ENCODE peak calls at places on chromosome 7, in five cellular contexts. P is heart left ventricle, F is glutamatergic neuron, O is brain microvascular endothelial cell, M is AG04449. Z is an unnamed sample.

GRCh38 chr7:48899932-48900331 is 24.4 kb upstream of the CDC14C start:
- DNase-seq in P (no peak), F (no peak), O (no peak), M (no peak), Z (no peak)

GRCh38 chr7:2511769-2512168 is 7.8 kb upstream of the LFNG start:
- DNase-seq in P (no peak), F (no peak), O (no peak), M (no peak), Z (no peak)

GRCh38 chr7:154425326-154425725 is 373.1 kb downstream of the DPP6 start:
- DNase-seq in P (no peak), F (no peak), O (no peak), M (no peak), Z (no peak)

GRCh38 chr7:96090756-96091155 is 231.1 kb downstream of the SLC25A13 start:
- DNase-seq in P (no peak), F (no peak), O (no peak), M (no peak), Z (no peak)

GRCh38 chr7:12158334-12159060 is 52.6 kb upstream of the TMEM106B start:
- DNase-seq in P (no peak), F (no peak), O (peak), M (no peak), Z (no peak)

GRCh38 chr7:124671976-124672375 is 93.6 kb downstream of the GPR37 start:
- DNase-seq in P (no peak), F (no peak), O (no peak), M (no peak), Z (no peak)

GRCh38 chr7:80876894-80877414 is 41.9 kb downstream of the SEMA3C start:
- DNase-seq in P (no peak), F (peak), O (no peak), M (no peak), Z (no peak)

GRCh38 chr7:50358808-50359207 is 54.3 kb downstream of the IKZF1 start:
- DNase-seq in P (no peak), F (no peak), O (no peak), M (no peak), Z (no peak)

GRCh38 chr7:37311282-37311868 is 137.3 kb downstream of the ELMO1 start:
- DNase-seq in P (no peak), F (peak), O (no peak), M (no peak), Z (no peak)

GRCh38 chr7:31796375-31796774 is 109.4 kb downstream of the PPP1R17 start:
- DNase-seq in P (no peak), F (no peak), O (no peak), M (no peak), Z (no peak)

GRCh38 chr7:82343716-82344115 is 99.9 kb downstream of the CACNA2D1 start:
- DNase-seq in P (no peak), F (no peak), O (no peak), M (no peak), Z (no peak)

GRCh38 chr7:132869166-132869861 is 212.6 kb downstream of the CHCHD3 start:
- DNase-seq in P (no peak), F (no peak), O (no peak), M (no peak), Z (no peak)

GRCh38 chr7:92740713-92741126 is 95.7 kb downstream of the CDK6 start:
- DNase-seq in P (no peak), F (no peak), O (peak), M (peak), Z (peak)

GRCh38 chr7:81457858-81458522 is 311.9 kb downstream of the HGF start:
- DNase-seq in P (no peak), F (no peak), O (no peak), M (no peak), Z (no peak)

GRCh38 chr7:52708846-52709245 is 326.6 kb upstream of the POM121L12 start:
- DNase-seq in P (no peak), F (no peak), O (no peak), M (no peak), Z (no peak)

GRCh38 chr7:78125884-78126283 is 327.3 kb downstream of the PHTF2 start:
- DNase-seq in P (no peak), F (no peak), O (no peak), M (no peak), Z (no peak)

GRCh38 chr7:124086843-124087242 is 54.0 kb upstream of the TMEM229A start:
- DNase-seq in P (no peak), F (no peak), O (no peak), M (no peak), Z (no peak)

GRCh38 chr7:100222445-100223132 is 2.8 kb downstream of the PVRIG start:
- DNase-seq in P (no peak), F (no peak), O (no peak), M (no peak), Z (no peak)

GRCh38 chr7:34275629-34276028 is 370.3 kb downstream of the BMPER start:
- DNase-seq in P (no peak), F (no peak), O (no peak), M (no peak), Z (no peak)

GRCh38 chr7:34282271-34282670 is 375.7 kb upstream of the NPSR1 start:
- DNase-seq in P (no peak), F (no peak), O (no peak), M (no peak), Z (no peak)

GRCh38 chr7:34277801-34278195 is 372.5 kb downstream of the BMPER start:
- DNase-seq in P (no peak), F (no peak), O (no peak), M (no peak), Z (no peak)

GRCh38 chr7:34277016-34277800 is 371.9 kb downstream of the BMPER start:
- DNase-seq in P (no peak), F (no peak), O (peak), M (no peak), Z (no peak)

GRCh38 chr7:34281260-34281659 is 375.9 kb downstream of the BMPER start:
- DNase-seq in P (no peak), F (no peak), O (no peak), M (no peak), Z (peak)
- TF ChIP-seq CTCF in P (no peak), F (no peak), O (peak), M (peak), Z (peak)

GRCh38 chr7:156816943-156817572 is 75.9 kb downstream of the LMBR1 start:
- DNase-seq in P (no peak), F (no peak), O (no peak), M (no peak), Z (no peak)
- TF ChIP-seq CTCF in P (peak), F (peak), O (peak), M (no peak), Z (no peak)

GRCh38 chr7:131338173-131338572 is 10.5 kb downstream of the MKLN1 start:
- DNase-seq in P (no peak), F (no peak), O (no peak), M (no peak), Z (no peak)
- TF ChIP-seq CTCF in P (no peak), F (no peak), O (no peak), M (no peak), Z (no peak)

GRCh38 chr7:106317971-106318370 is 33.2 kb upstream of the NAMPT start:
- DNase-seq in P (no peak), F (no peak), O (no peak), M (no peak), Z (no peak)

GRCh38 chr7:106313966-106314365 is 29.2 kb upstream of the NAMPT start:
- DNase-seq in P (no peak), F (no peak), O (no peak), M (no peak), Z (no peak)

GRCh38 chr7:106314875-106315274 is 30.1 kb upstream of the NAMPT start:
- DNase-seq in P (no peak), F (no peak), O (no peak), M (no peak), Z (no peak)

GRCh38 chr7:106313456-106313891 is 28.7 kb upstream of the NAMPT start:
- DNase-seq in P (no peak), F (no peak), O (peak), M (peak), Z (peak)

DNA sequence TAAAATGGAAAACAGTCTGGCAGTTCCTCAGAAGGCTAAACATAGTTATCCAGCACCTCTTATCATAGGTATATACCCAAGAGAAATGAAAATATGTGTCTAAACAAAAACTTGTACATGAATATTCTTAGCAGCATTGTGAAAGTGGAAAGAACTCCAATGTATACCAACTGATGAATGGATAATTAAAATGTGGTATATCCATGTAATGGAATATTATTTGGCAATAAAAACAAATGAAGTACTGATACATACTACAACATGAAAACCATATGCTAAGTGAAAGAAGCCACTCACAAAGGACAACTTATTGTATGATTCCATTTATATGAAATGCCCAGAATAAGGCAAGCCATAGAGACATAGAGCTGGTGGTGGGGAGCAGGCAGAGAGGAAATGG is 32.2 kb upstream of the NAMPT start:
- DNase-seq in P (no peak), F (no peak), O (no peak), M (no peak), Z (no peak)
- TF ChIP-seq CTCF in P (no peak), F (no peak), O (no peak), M (no peak), Z (no peak)

GRCh38 chr7:113015038-113015645 is 71.5 kb downstream of the GPR85 start:
- DNase-seq in P (no peak), F (no peak), O (peak), M (no peak), Z (peak)
- TF ChIP-seq CTCF in P (peak), F (peak), O (peak), M (peak), Z (no peak)

Z was measured in Calu3.